ENCODE peak calls at places on chromosomes 3 and 15, in five cellular contexts. S, O, E, F and G are unnamed samples.

GRCh38 chr3:195522254-195523023 is 20.7 kb downstream of the PPP1R2 start:
- DNase-seq in S (no peak), O (no peak), E (peak; percentile 43), F (peak; percentile 59), G (no peak)

GRCh38 chr3:14253022-14253761 is 74.6 kb downstream of the LSM3 start:
- DNase-seq in S (no peak), O (no peak), E (no peak), F (peak; percentile 20), G (no peak)

GRCh38 chr3:39142067-39142466 is 11.3 kb downstream of the CSRNP1 start:
- DNase-seq in S (no peak), O (no peak), E (no peak), F (no peak), G (no peak)

GRCh38 chr3:66910721-66911120 is 87.4 kb upstream of the KBTBD8 start:
- DNase-seq in S (no peak), O (no peak), E (no peak), F (no peak), G (no peak)

GRCh38 chr15:52678036-52678467 is 1.1 kb downstream of the ATOSA start:
- DNase-seq in S (peak; percentile 32), O (peak; percentile 75), E (peak; percentile 53), F (peak; percentile 71), G (peak; percentile 55)

GRCh38 chr3:157662171-157662570 is 159.0 kb upstream of the VEPH1 start:
- DNase-seq in S (no peak), O (no peak), E (no peak), F (no peak), G (no peak)

GRCh38 chr15:66661432-66662096 is 40.5 kb upstream of the SMAD6 start:
- DNase-seq in S (no peak), O (peak; percentile 90), E (no peak), F (peak; percentile 52), G (no peak)

GRCh38 chr3:3666664-3667063 is 132.6 kb upstream of the LRRN1 start:
- DNase-seq in S (no peak), O (no peak), E (no peak), F (no peak), G (peak; percentile 16)

GRCh38 chr15:92914103-92914499 is 14.0 kb downstream of the CHD2 start:
- DNase-seq in S (no peak), O (no peak), E (no peak), F (no peak), G (no peak)

GRCh38 chr15:33068531-33068990 is 126.0 kb downstream of the FMN1 start:
- DNase-seq in S (no peak), O (no peak), E (peak; percentile 64), F (no peak), G (no peak)

GRCh38 chr15:29822685-29823459 is 604 bp upstream of the TJP1 start:
- DNase-seq in S (no peak), O (peak; percentile 82), E (peak; percentile 65), F (peak; percentile 89), G (no peak)

GRCh38 chr15:82570721-82571519 is 30.7 kb upstream of the RPS17 start:
- DNase-seq in S (no peak), O (no peak), E (no peak), F (peak; percentile 18), G (no peak)

GRCh38 chr3:98969295-98969694 is 67.8 kb upstream of the DCBLD2 start:
- DNase-seq in S (no peak), O (no peak), E (no peak), F (no peak), G (no peak)

GRCh38 chr3:138898708-138899107 is 48.2 kb downstream of the FOXL2 start:
- DNase-seq in S (no peak), O (no peak), E (no peak), F (no peak), G (no peak)

GRCh38 chr3:114510201-114510600 is 216.4 kb downstream of the TIGIT start:
- DNase-seq in S (no peak), O (no peak), E (no peak), F (no peak), G (no peak)

GRCh38 chr3:16855497-16855896 is 29.3 kb upstream of the PLCL2 start:
- DNase-seq in S (no peak), O (no peak), E (no peak), F (no peak), G (no peak)

GRCh38 chr3:73037369-73037699 is 24.1 kb upstream of the EBLN2 start:
- DNase-seq in S (no peak), O (no peak), E (no peak), F (peak; percentile 60), G (no peak)

GRCh38 chr15:34583399-34584320 is at the start of gene GOLGA8B:
- DNase-seq in S (peak; percentile 78), O (no peak), E (peak; percentile 87), F (peak; percentile 47), G (peak; percentile 53)

GRCh38 chr3:106609666-106610301 is 741.0 kb upstream of the CBLB start:
- DNase-seq in S (peak; percentile 44), O (peak; percentile 68), E (peak; percentile 12), F (peak; percentile 96), G (peak; percentile 65)

GRCh38 chr3:54087581-54088410 is 34.6 kb upstream of the CACNA2D3 start:
- DNase-seq in S (no peak), O (no peak), E (no peak), F (no peak), G (no peak)

GRCh38 chr15:45181491-45182285 is 6.1 kb downstream of the SHF start:
- DNase-seq in S (no peak), O (no peak), E (no peak), F (no peak), G (no peak)

GRCh38 chr15:96122077-96123027 is 208.1 kb upstream of the NR2F2 start:
- DNase-seq in S (no peak), O (no peak), E (no peak), F (peak; percentile 31), G (no peak)

GRCh38 chr3:71128951-71129350 is 454.6 kb downstream of the FOXP1 start:
- DNase-seq in S (no peak), O (no peak), E (no peak), F (peak; percentile 59), G (no peak)

GRCh38 chr15:89404023-89404422 is 69.4 kb upstream of the POLG start:
- DNase-seq in S (no peak), O (no peak), E (no peak), F (no peak), G (no peak)

GRCh38 chr15:31442203-31443090 is 115.8 kb downstream of the KLF13 start:
- DNase-seq in S (no peak), O (no peak), E (peak; percentile 51), F (peak; percentile 99), G (no peak)

GRCh38 chr3:155737844-155738460 is 6.9 kb downstream of the PLCH1 start:
- DNase-seq in S (no peak), O (no peak), E (peak; percentile 91), F (no peak), G (no peak)

DNA sequence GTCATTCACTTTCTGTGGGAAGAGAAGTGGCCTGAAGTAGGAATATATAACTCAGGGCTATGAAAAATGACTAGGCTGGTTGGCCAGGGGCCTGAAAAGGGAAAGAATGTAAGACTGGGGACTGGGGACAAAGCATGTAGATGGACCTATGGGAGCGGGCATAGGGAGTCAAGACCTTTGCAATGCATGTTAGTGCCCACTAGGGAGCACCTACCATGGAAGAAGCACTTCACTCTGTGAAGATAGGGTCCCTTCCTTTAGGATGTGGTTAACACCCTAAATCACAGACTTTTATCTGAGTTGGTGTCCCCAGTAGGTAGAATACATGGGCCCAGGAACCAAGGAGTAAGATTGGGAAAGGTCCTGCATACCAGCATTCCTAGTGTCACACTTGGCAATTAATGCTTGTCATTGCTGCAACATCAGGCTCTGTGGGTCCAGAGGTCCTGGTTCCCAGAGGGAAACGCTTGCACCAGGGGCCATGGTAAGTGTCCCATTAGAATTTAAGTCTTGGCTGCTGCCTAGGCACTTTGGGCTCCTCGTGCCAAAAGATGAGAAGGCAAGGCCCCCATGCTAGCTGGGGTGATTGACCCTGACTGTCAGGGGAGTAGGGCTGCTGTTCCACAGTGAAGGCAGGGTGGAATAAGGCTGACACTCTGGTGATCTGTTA is 79.6 kb downstream of the CRYGS start:
- DNase-seq in S (no peak), O (no peak), E (no peak), F (no peak), G (no peak)
- H3K4me3 ChIP-seq in S (no peak overlapping the region), O (no peak overlapping the region), E (no peak overlapping the region), F (no peak overlapping the region), G (no peak overlapping the region)

GRCh38 chr3:64343692-64344440 is 118.6 kb upstream of the PRICKLE2 start:
- DNase-seq in S (no peak), O (no peak), E (no peak), F (peak; percentile 76), G (no peak)

GRCh38 chr3:64344721-64345207 is 119.5 kb upstream of the PRICKLE2 start:
- DNase-seq in S (no peak), O (no peak), E (peak; percentile 13), F (peak; percentile 87), G (no peak)

GRCh38 chr3:64341355-64341754 is 116.1 kb upstream of the PRICKLE2 start:
- DNase-seq in S (no peak), O (no peak), E (no peak), F (peak; percentile 57), G (no peak)

GRCh38 chr3:64342940-64343691 is 117.8 kb upstream of the PRICKLE2 start:
- DNase-seq in S (no peak), O (no peak), E (peak; percentile 15), F (peak; percentile 89), G (no peak)

DNA sequence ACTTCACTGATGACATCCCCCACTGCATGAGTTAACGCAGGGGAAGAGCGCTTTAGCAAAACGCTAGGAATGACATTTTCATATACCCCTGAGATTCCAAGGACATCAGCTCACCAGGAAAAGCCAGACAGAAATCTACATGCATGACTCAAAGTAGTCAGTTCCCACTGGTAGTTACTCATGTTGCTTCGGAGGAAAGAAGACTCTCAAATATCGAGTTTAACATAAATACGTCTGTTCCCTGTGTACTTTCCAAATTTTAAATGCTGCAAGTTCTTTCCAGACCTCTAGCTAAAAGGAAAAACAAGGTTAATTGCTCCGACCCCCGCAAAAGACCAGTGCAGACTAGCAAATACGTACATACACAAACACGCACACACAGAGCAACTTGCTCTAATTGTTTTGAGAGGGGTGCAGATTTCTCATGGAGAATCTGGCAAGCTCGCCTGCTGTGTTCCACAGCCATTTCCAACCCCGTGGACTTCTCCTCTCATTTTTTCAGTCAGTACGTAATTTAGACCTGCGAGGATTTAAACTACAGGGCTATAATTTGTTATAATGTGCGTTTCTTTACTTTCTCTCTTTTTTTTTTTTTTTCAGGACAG is 115.5 kb upstream of the PRICKLE2 start:
- DNase-seq in S (no peak), O (no peak), E (no peak), F (peak; percentile 91), G (no peak)
- H3K4me3 ChIP-seq in S (no peak overlapping the region), O (no peak overlapping the region), E (no peak overlapping the region), F (no peak overlapping the region), G (no peak overlapping the region)

GRCh38 chr15:79373728-79374127 is 58.4 kb upstream of the MINAR1 start:
- DNase-seq in S (no peak), O (no peak), E (no peak), F (no peak), G (no peak)

GRCh38 chr15:79370716-79371115 is 59.8 kb downstream of the TMED3 start:
- DNase-seq in S (no peak), O (no peak), E (no peak), F (peak; percentile 46), G (no peak)

GRCh38 chr15:79371581-79371980 is 60.6 kb upstream of the MINAR1 start:
- DNase-seq in S (no peak), O (no peak), E (no peak), F (no peak), G (no peak)

GRCh38 chr15:79372428-79372827 is 59.7 kb upstream of the MINAR1 start:
- DNase-seq in S (no peak), O (no peak), E (no peak), F (no peak), G (no peak)

GRCh38 chr15:79373068-79373467 is 59.1 kb upstream of the MINAR1 start:
- DNase-seq in S (no peak), O (no peak), E (no peak), F (no peak), G (no peak)
- H3K4me3 ChIP-seq in S (no peak overlapping the region), O (no peak overlapping the region), E (no peak overlapping the region), F (no peak overlapping the region), G (no peak overlapping the region)

GRCh38 chr3:27722957-27723802 is 1.1 kb upstream of the EOMES start:
- DNase-seq in S (no peak), O (no peak), E (no peak), F (peak; percentile 35), G (no peak)
- H3K4me3 ChIP-seq in S (peak overlapping the region; percentile 76), O (peak overlapping the region; percentile 11), E (peak overlapping the region; percentile 58), F (no peak overlapping the region), G (no peak overlapping the region)